ENCODE peak calls at places on chromosomes 5 and 9, in six cellular contexts. L is HepG2, U is GM12892, Z is K562, X is H1, D is GM12878. A is an unnamed sample.
A peak's percentile ranks its signal among the peaks of the same experiment; 100 is the strongest.

GRCh38 chr9:97109194-97109811 is 70.4 kb upstream of the CTSV start:
- DNase-seq in L (peak; percentile 64), U (no peak), Z (peak; percentile 8), X (peak; percentile 43), D (peak; percentile 1), A (no peak)

GRCh38 chr9:108673386-108673785 is 182.4 kb downstream of the ACTL7B start:
- DNase-seq in L (no peak), U (no peak), Z (no peak), X (no peak), D (no peak), A (no peak)

GRCh38 chr5:123807177-123807900 is 295.4 kb downstream of the CSNK1G3 start:
- DNase-seq in L (no peak), U (no peak), Z (no peak), X (no peak), D (no peak), A (no peak)

GRCh38 chr9:12604154-12604825 is 88.9 kb upstream of the TYRP1 start:
- DNase-seq in L (no peak), U (no peak), Z (no peak), X (no peak), D (no peak), A (no peak)

GRCh38 chr5:83572271-83572670 is 100.7 kb downstream of the VCAN start:
- DNase-seq in L (no peak), U (no peak), Z (no peak), X (no peak), D (no peak), A (no peak)

GRCh38 chr9:105436753-105437152 is 11.1 kb upstream of the FSD1L start:
- DNase-seq in L (no peak), U (no peak), Z (no peak), X (no peak), D (no peak), A (no peak)

GRCh38 chr5:37641933-37642332 is 197.9 kb downstream of the GDNF start:
- DNase-seq in L (no peak), U (no peak), Z (no peak), X (no peak), D (no peak), A (no peak)

GRCh38 chr5:167294861-167295685 is 996.4 kb upstream of the WWC1 start:
- DNase-seq in L (no peak), U (no peak), Z (no peak), X (no peak), D (no peak), A (no peak)

GRCh38 chr9:120387257-120387999 is 192.5 kb downstream of the CDK5RAP2 start:
- DNase-seq in L (peak; percentile 80), U (no peak), Z (no peak), X (no peak), D (no peak), A (no peak)

GRCh38 chr9:120389867-120390266 is 190.1 kb downstream of the CDK5RAP2 start:
- DNase-seq in L (no peak), U (no peak), Z (no peak), X (no peak), D (no peak), A (no peak)

GRCh38 chr9:120386390-120387131 is 193.4 kb downstream of the CDK5RAP2 start:
- DNase-seq in L (peak; percentile 89), U (no peak), Z (no peak), X (no peak), D (no peak), A (no peak)

GRCh38 chr9:120389300-120389699 is 190.7 kb downstream of the CDK5RAP2 start:
- DNase-seq in L (no peak), U (no peak), Z (no peak), X (no peak), D (no peak), A (no peak)

GRCh38 chr9:120388000-120388855 is 191.7 kb downstream of the CDK5RAP2 start:
- DNase-seq in L (no peak), U (no peak), Z (no peak), X (no peak), D (no peak), A (no peak)
- TF ChIP-seq TAF1 in L (no peak), U (no peak), Z (no peak), X (no peak), D (no peak), A (no peak)

DNA sequence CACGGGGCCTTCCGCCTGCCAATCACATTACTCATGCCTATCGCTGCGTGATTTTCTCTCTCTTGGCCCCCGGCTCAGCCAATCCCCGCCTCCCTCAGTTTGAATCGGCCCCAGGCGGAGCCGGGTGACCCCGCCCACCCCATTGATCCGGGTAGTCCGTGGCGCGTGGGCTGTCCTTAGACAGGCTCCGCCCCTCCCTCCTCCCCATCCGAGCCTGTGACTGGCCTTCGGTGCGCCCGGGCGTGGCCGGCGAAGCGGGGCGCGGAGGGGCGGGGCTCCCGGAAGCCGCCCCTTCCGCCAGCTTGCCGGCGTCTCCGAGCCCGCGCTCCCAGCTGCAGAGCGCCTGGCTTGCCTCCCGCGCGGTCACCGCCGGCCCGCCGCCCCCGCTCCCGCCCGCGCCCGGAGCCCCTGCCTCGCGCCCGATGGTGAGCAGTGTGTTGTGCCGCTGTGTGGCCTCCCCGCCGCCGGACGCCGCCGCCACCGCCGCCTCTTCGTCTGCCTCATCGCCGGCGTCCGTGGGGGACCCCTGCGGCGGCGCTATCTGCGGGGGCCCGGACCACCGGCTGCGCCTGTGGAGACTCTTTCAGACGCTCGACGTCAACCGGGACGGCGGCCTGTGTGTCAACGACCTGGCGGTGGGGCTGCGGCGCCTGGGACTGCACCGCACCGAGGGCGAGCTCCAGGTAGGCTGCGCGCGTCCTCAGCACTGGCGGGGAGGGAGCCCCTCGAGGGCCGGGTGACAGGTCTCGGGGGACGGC is at the start of gene SLC25A25:
- DNase-seq in L (peak; percentile 98), U (peak; percentile 88), Z (peak; percentile 96), X (peak; percentile 98), D (peak; percentile 96), A (peak; percentile 90)
- TF ChIP-seq POLR2A in L (no peak), U (peak; percentile 64), Z (no peak), X (no peak), D (peak; percentile 86), A (no peak)

GRCh38 chr5:135329101-135329912 is 69.7 kb downstream of the MACROH2A1 start:
- DNase-seq in L (no peak), U (no peak), Z (no peak), X (no peak), D (no peak), A (no peak)
- TF ChIP-seq TAF1 in L (no peak), U (no peak), Z (no peak), X (no peak), D (no peak), A (no peak)

DNA sequence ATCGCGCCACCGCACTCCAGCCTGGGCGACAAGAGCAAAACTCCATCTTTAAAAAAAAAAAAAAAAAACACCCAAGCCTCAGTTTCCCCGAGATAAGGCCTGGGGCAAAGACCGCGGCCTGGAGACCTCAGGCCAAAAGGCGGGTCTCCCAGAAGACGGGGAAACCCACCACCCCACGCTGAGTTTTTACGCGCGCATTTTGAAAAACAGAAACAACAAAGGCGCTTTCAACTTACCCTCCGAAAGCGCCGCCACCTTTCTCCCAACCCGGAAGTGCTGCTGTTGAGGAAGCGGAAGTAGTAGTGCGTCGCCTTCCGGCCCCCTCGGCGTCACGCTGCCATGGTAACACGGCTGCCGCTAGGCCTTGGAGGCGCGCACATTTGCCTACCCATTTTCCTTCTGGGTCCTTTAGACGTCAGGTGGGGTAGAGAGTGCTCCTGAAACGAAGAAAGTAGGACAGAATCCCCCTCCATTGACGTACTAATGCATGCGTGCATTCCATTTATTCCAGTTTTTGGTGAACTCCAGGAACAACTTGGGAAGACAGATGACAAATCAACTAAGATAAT is at the start of gene TTF1:
- DNase-seq in L (peak; percentile 88), U (peak; percentile 86), Z (peak; percentile 93), X (peak; percentile 70), D (peak; percentile 77), A (peak; percentile 80)
- TF ChIP-seq POLR2A in L (peak; percentile 69), U (peak; percentile 76), Z (peak; percentile 84), X (peak; percentile 75), D (peak; percentile 68), A (peak; percentile 77)

GRCh38 chr9:84846501-84847323 is 177.2 kb downstream of the NTRK2 start:
- DNase-seq in L (no peak), U (no peak), Z (no peak), X (no peak), D (no peak), A (no peak)

GRCh38 chr9:84841915-84842314 is 172.4 kb downstream of the NTRK2 start:
- DNase-seq in L (no peak), U (no peak), Z (no peak), X (no peak), D (no peak), A (no peak)

GRCh38 chr9:84845956-84846355 is 176.4 kb downstream of the NTRK2 start:
- DNase-seq in L (no peak), U (no peak), Z (no peak), X (no peak), D (no peak), A (no peak)

GRCh38 chr9:84839538-84839937 is 170.0 kb downstream of the NTRK2 start:
- DNase-seq in L (no peak), U (no peak), Z (no peak), X (no peak), D (no peak), A (no peak)

GRCh38 chr9:84843175-84843824 is 173.8 kb downstream of the NTRK2 start:
- DNase-seq in L (no peak), U (no peak), Z (no peak), X (no peak), D (no peak), A (no peak)
- TF ChIP-seq TAF1 in L (no peak), U (no peak), Z (no peak), X (no peak), D (no peak), A (no peak)

GRCh38 chr9:134395002-134395517 is 68.8 kb downstream of the RXRA start:
- DNase-seq in L (no peak), U (no peak), Z (no peak), X (no peak), D (no peak), A (no peak)

GRCh38 chr9:134390947-134391318 is 64.7 kb downstream of the RXRA start:
- DNase-seq in L (no peak), U (no peak), Z (no peak), X (no peak), D (no peak), A (no peak)

GRCh38 chr9:134391319-134392231 is 65.3 kb downstream of the RXRA start:
- DNase-seq in L (no peak), U (peak; percentile 89), Z (peak; percentile 50), X (no peak), D (peak; percentile 69), A (peak; percentile 89)

GRCh38 chr9:134393582-134394280 is 67.5 kb downstream of the RXRA start:
- DNase-seq in L (no peak), U (no peak), Z (no peak), X (no peak), D (no peak), A (no peak)

DNA sequence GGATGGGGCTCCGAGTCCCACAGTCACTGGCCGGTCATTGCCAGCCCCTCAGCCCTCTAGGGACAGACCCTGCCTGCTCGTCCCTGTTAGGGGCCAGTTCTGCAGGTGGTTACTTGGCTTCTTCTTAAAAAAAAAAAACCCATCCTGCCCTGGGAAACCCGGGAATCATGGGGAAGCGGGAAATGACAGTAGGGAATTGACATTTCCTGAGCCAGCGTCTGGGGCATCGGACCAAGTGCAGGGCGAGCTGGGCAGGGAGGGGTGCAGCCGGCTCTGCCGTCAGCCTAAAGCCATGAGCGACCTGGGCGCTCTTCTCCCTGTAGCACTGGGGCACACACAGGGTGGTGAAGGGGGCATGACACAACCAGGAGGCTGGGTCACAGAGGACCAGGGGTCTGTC is 66.6 kb downstream of the RXRA start:
- DNase-seq in L (no peak), U (no peak), Z (no peak), X (no peak), D (no peak), A (no peak)
- TF ChIP-seq POLR2A in L (no peak), U (no peak), Z (no peak), X (no peak), D (no peak), A (no peak)

GRCh38 chr5:116303340-116303739 is 218.5 kb downstream of the COMMD10 start:
- DNase-seq in L (no peak), U (no peak), Z (no peak), X (no peak), D (no peak), A (no peak)
- TF ChIP-seq TAF1 in L (no peak), U (no peak), Z (no peak), X (no peak), D (no peak), A (no peak)